ENCODE peak calls at places on chromosome 11, in five cellular contexts. K is erythroblast; I is stimulated activated CD4-positive, alpha-beta T cell treated with anti-CD3 and anti-CD28 coated beads, Interleukin-2, amount 100 ng/mL, for 24 hours; F is HT1080; J is H7. H is an unnamed sample.

GRCh38 chr11:64827451-64827839 is 17.0 kb downstream of the CDC42BPG start:
- DNase-seq in K (no peak), I (no peak), F (no peak), J (no peak), H (no peak)

GRCh38 chr11:67276821-67277230 is 10.6 kb downstream of the GRK2 start:
- DNase-seq in K (peak), I (peak), F (peak), J (peak), H (peak)

GRCh38 chr11:74678591-74679512 is 52.4 kb downstream of the CHRDL2 start:
- DNase-seq in K (no peak), I (no peak), F (no peak), J (no peak), H (no peak)

GRCh38 chr11:118881130-118881717 is 2.5 kb upstream of the CXCR5 start:
- DNase-seq in K (no peak), I (peak), F (no peak), J (no peak), H (no peak)

GRCh38 chr11:104161751-104162450 is 2.0 kb downstream of the PDGFD start:
- DNase-seq in K (no peak), I (no peak), F (no peak), J (no peak), H (no peak)

GRCh38 chr11:63670077-63670737 is 969 bp downstream of the ATL3 start:
- DNase-seq in K (no peak), I (no peak), F (no peak), J (no peak), H (no peak)

GRCh38 chr11:11977206-11977938 is 31.1 kb downstream of the DKK3 start:
- DNase-seq in K (no peak), I (no peak), F (peak), J (peak), H (peak)

GRCh38 chr11:93524173-93524536 is 19.0 kb downstream of the SMCO4 start:
- DNase-seq in K (no peak), I (no peak), F (no peak), J (no peak), H (no peak)

GRCh38 chr11:130775306-130776043 is 140.8 kb downstream of the SNX19 start:
- DNase-seq in K (no peak), I (no peak), F (peak), J (no peak), H (peak)

GRCh38 chr11:117554601-117555333 is 227.1 kb downstream of the CEP164 start:
- DNase-seq in K (no peak), I (no peak), F (no peak), J (no peak), H (no peak)

GRCh38 chr11:47359586-47359985 is 7.1 kb upstream of the MYBPC3 start:
- DNase-seq in K (no peak), I (no peak), F (peak), J (no peak), H (no peak)

H was measured in AG20443.